ENCODE peak calls at places on chromosome 1, in ten cellular contexts. M, V, N, R, K, W, U, Y, T and G are unnamed samples.

GRCh38 chr1:184298321-184299052 is 88.3 kb upstream of the C1orf21 start:
- DNase-seq in V (no peak), Y (no peak), M (no peak), W (peak), T (no peak), U (no peak), R (peak), N (no peak), K (no peak), G (no peak)

GRCh38 chr1:54402896-54403295 is 3.3 kb downstream of the SSBP3 start:
- DNase-seq in M (no peak), Y (no peak), U (no peak), K (no peak), R (no peak), V (no peak), N (peak), T (no peak), W (no peak), G (no peak)

GRCh38 chr1:176469450-176469985 is 6.5 kb downstream of the PAPPA2 start:
- DNase-seq in K (no peak), T (no peak), Y (no peak), W (no peak), R (no peak), U (peak), N (peak), V (no peak), M (no peak), G (no peak)

GRCh38 chr1:20702416-20702815 is 15.4 kb downstream of the KIF17 start:
- DNase-seq in T (no peak), K (no peak), Y (no peak), M (peak), W (no peak), N (peak), U (peak), V (no peak), R (no peak), G (no peak)

GRCh38 chr1:83860506-83861221 is 138.3 kb downstream of the TTLL7 start:
- DNase-seq in M (no peak), R (peak), Y (peak), U (no peak), W (peak), N (no peak), V (no peak), K (peak), T (peak), G (peak)

GRCh38 chr1:168824418-168824817 is 95.4 kb upstream of the DPT start:
- DNase-seq in T (no peak), R (no peak), M (peak), N (no peak), U (no peak), Y (no peak), W (no peak), K (no peak), V (no peak), G (peak)

GRCh38 chr1:161307230-161307768 is 2.5 kb downstream of the MPZ start:
- DNase-seq in V (no peak), R (peak), W (peak), M (no peak), N (peak), U (peak), Y (no peak), K (no peak), T (no peak), G (no peak)

GRCh38 chr1:93575586-93576271 is 105.9 kb downstream of the BCAR3 start:
- DNase-seq in W (no peak), V (no peak), Y (no peak), N (no peak), U (no peak), R (no peak), M (no peak), T (no peak), K (no peak), G (no peak)

GRCh38 chr1:27429029-27429425 is 36.6 kb downstream of the GPR3 start:
- DNase-seq in T (no peak), U (no peak), K (no peak), V (no peak), W (no peak), N (no peak), R (no peak), M (no peak), Y (no peak), G (no peak)

GRCh38 chr1:169113613-169114119 is 7.2 kb downstream of the ATP1B1 start:
- DNase-seq in T (peak), R (no peak), W (no peak), U (peak), M (no peak), K (no peak), Y (no peak), N (peak), V (peak), G (no peak)

GRCh38 chr1:197327776-197328364 is 59.8 kb downstream of the CRB1 start:
- DNase-seq in K (no peak), V (no peak), M (no peak), Y (peak), W (no peak), T (no peak), U (peak), N (peak), R (no peak), G (no peak)

GRCh38 chr1:42961560-42962091 is 3.0 kb upstream of the SLC2A1 start:
- DNase-seq in T (no peak), W (no peak), K (no peak), M (no peak), Y (no peak), U (no peak), N (peak), R (no peak), V (peak), G (no peak)

GRCh38 chr1:168317309-168317708 is 36.6 kb downstream of the TBX19 start:
- DNase-seq in V (no peak), Y (no peak), U (no peak), W (no peak), N (no peak), R (no peak), M (no peak), K (no peak), T (no peak), G (no peak)

GRCh38 chr1:145736191-145736590 is 16.9 kb downstream of the CD160 start:
- DNase-seq in T (no peak), M (no peak), R (no peak), N (no peak), Y (no peak), U (no peak), K (no peak), V (no peak), W (no peak), G (no peak)

GRCh38 chr1:155892801-155893200 is 18.3 kb downstream of the RIT1 start:
- DNase-seq in W (no peak), M (no peak), V (peak), K (no peak), Y (peak), T (no peak), R (no peak), N (peak), U (peak), G (no peak)

GRCh38 chr1:35727434-35727825 is 8.7 kb upstream of the C1orf216 start:
- DNase-seq in U (no peak), K (no peak), N (no peak), R (no peak), T (no peak), Y (no peak), V (no peak), M (peak), W (no peak), G (no peak)

GRCh38 chr1:56897150-56898004 is 42.8 kb downstream of the C8A start:
- DNase-seq in V (no peak), R (no peak), U (peak), Y (no peak), N (no peak), M (no peak), W (no peak), K (no peak), T (no peak), G (no peak)

GRCh38 chr1:223748405-223748772 is 36.0 kb downstream of the CAPN2 start:
- DNase-seq in U (peak), T (no peak), Y (peak), V (no peak), K (no peak), N (peak), M (no peak), W (no peak), R (peak), G (peak)

GRCh38 chr1:12464028-12464427 is 154.0 kb downstream of the DHRS3 start:
- DNase-seq in Y (no peak), N (no peak), W (no peak), M (no peak), T (no peak), R (no peak), V (no peak), U (no peak), K (no peak), G (no peak)

GRCh38 chr1:63534406-63534805 is 11.1 kb downstream of the EFCAB7 start:
- DNase-seq in W (no peak), V (no peak), N (no peak), Y (no peak), K (no peak), M (no peak), U (no peak), T (no peak), R (no peak), G (no peak)

GRCh38 chr1:61448017-61448383 is 276.9 kb downstream of the TM2D1 start:
- DNase-seq in M (no peak), V (no peak), N (no peak), U (no peak), Y (no peak), K (no peak), R (no peak), T (no peak), W (no peak), G (no peak)

GRCh38 chr1:30668026-30668425 is 55.4 kb downstream of the MATN1 start:
- DNase-seq in Y (peak), K (peak), M (no peak), T (no peak), N (peak), W (no peak), V (no peak), R (no peak), U (peak), G (peak)

GRCh38 chr1:200889571-200889970 is 5.1 kb upstream of the INAVA start:
- DNase-seq in T (no peak), V (no peak), M (no peak), W (no peak), R (no peak), K (no peak), N (no peak), U (no peak), Y (no peak), G (peak)

GRCh38 chr1:25738507-25738906 is 61.5 kb upstream of the SELENON start:
- DNase-seq in V (no peak), Y (no peak), K (no peak), W (no peak), M (no peak), N (no peak), R (no peak), T (no peak), U (no peak), G (no peak)

GRCh38 chr1:7153464-7153863 is 368.2 kb downstream of the CAMTA1 start:
- DNase-seq in U (no peak), M (no peak), N (no peak), W (no peak), V (no peak), R (no peak), Y (no peak), K (no peak), T (no peak), G (no peak)

DNA sequence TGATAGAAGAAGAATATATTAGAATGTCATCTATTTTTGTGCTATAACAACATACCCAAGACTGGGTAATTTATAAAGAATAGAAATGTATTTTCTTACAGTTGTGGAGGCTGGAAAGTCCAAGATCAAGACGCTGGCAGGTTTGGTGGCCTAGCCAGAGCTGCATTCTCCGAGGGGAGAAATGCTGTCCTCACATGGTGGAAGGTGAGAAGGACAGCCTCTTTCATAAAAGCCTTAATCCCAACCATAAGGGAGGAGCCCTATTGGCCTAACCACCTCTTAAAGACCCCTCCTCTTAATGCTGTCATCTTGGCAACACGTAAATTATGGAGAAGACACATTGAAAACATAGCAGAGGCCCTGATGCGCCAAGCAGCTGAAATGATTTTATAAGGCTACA is 60.1 kb upstream of the KAZN start:
- DNase-seq in T (no peak), K (no peak), U (no peak), M (peak), V (no peak), W (no peak), N (no peak), R (no peak), Y (no peak), G (no peak)
- TF ChIP-seq CTCF in T (peak), K (no peak), U (peak), M (peak), V (peak), W (no peak), N (no peak), R (no peak), Y (no peak), G (no peak)

DNA sequence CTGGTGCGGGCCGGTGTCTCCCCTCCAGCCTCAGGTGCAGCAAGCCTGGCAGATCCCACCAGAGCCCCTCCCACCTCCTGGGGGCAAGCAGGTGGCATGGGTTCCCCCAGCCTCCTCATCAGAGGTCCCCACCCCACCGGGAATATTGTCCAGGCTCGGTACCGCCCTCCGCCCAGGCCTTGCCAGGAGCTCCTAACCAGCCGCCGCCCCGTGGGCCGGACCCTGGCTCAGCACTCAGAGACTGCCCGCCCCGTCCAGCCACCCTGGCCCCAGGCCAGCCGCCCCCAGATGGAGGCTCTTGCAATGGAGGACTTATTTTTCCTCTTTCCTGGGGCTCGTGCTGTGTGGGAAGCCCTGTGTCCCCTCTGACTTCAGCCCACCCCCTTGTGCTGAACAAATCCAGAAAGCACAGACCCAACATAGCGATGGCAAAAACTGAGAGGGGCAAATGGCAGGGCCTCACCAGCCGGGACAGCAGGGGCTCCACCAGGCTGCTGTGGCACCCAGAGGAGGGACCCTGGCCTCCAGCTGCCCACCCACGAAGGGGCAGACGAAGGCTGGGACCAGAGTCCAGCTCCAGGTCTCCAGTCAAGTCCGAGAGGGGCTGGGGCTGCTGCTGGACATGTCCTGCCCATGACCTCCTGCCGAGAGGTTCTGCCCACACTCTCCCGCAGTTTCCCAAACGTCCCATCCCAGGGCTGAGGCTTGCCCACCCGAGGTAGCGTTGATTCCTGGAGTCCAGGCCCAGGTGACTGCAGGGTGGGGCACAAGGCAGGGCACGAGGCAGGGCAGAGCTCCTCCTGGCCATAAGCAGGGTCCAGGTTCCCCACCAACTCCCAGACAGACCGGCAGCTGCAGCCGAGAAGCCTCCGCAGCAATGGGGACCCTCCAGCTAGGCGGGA is 7.5 kb downstream of the MEGF6 start:
- DNase-seq in W (no peak), U (no peak), V (no peak), K (no peak), M (no peak), Y (no peak), R (no peak), T (no peak), N (no peak), G (no peak)
- TF ChIP-seq CTCF in W (no peak), U (no peak), V (no peak), K (no peak), M (no peak), Y (no peak), R (no peak), T (no peak), N (no peak), G (no peak)

DNA sequence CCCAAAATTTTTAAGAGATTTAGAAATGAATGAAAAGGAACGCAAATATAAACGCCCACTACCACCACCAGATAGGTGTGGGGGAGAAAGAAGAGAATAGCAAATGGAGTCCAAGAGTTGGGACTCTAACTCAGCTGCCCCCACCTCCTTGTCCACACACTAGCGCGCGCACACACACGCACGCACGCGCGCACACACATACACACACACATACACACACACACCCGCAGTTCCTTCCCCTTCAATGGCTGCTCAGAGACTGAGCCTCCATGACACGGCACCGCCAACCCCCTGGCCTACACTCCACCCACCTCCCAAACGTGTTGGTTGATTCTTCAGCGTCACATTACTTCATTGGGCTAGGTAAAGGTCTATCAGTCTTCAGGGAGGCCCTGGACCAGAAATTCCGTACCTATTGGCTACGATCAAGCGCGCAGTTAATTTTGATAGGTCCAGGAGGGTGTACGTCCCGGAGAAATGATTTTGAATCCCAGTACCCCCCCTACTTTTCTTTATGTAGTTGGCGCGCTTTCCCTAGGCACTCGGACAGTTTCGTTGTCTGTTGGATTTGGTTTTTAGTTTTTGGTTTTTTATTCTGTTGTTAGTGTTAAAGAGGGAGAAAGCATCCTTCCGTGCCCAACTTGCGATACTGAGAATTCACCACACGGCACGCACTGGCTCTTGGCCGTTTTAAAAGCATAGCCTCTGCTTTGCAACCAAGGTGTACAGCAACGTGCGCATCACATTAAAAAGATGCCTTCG is at the start of gene ANP32E:
- DNase-seq in R (peak), M (peak), V (peak), T (peak), Y (peak), W (peak), U (peak), N (peak), K (peak), G (peak)
- TF ChIP-seq CTCF in R (no peak), M (no peak), V (no peak), T (peak), Y (no peak), W (no peak), U (no peak), N (peak), K (no peak), G (no peak)

GRCh38 chr1:180248731-180249681 is 18.9 kb downstream of the LHX4 start:
- DNase-seq in R (peak), U (no peak), T (peak), N (no peak), M (peak), V (no peak), Y (no peak), W (no peak), K (no peak), G (peak)

GRCh38 chr1:180250883-180251509 is 20.9 kb downstream of the LHX4 start:
- DNase-seq in Y (no peak), N (no peak), K (no peak), U (no peak), W (no peak), M (no peak), R (no peak), T (no peak), V (no peak), G (no peak)

GRCh38 chr1:180251526-180252305 is 21.7 kb downstream of the LHX4 start:
- DNase-seq in Y (no peak), V (no peak), U (no peak), K (no peak), N (no peak), M (no peak), T (no peak), W (no peak), R (no peak), G (no peak)

GRCh38 chr1:180249725-180250498 is 19.8 kb downstream of the LHX4 start:
- DNase-seq in W (no peak), M (no peak), R (no peak), K (no peak), Y (no peak), T (no peak), V (no peak), U (no peak), N (peak), G (no peak)

GRCh38 chr1:180250499-180250770 is 20.4 kb downstream of the LHX4 start:
- DNase-seq in W (no peak), K (no peak), T (no peak), R (no peak), U (no peak), N (no peak), V (no peak), M (no peak), Y (no peak), G (no peak)
- TF ChIP-seq CTCF in W (no peak), K (no peak), T (no peak), R (no peak), U (no peak), N (no peak), V (no peak), M (no peak), Y (no peak), G (no peak)

GRCh38 chr1:23080885-23081284 is 61.6 kb downstream of the KDM1A start:
- DNase-seq in W (no peak), R (no peak), U (no peak), Y (no peak), K (no peak), T (no peak), V (no peak), N (no peak), M (no peak), G (no peak)

GRCh38 chr1:23079025-23079424 is 59.8 kb downstream of the KDM1A start:
- DNase-seq in U (no peak), W (no peak), M (no peak), T (no peak), Y (no peak), N (no peak), R (no peak), V (no peak), K (no peak), G (no peak)

GRCh38 chr1:23084880-23085279 is 65.6 kb downstream of the KDM1A start:
- DNase-seq in N (no peak), T (no peak), Y (no peak), U (no peak), W (no peak), K (no peak), M (no peak), R (no peak), V (no peak), G (no peak)

GRCh38 chr1:23083714-23084480 is 64.6 kb downstream of the KDM1A start:
- DNase-seq in M (no peak), R (no peak), Y (no peak), V (no peak), T (no peak), W (peak), N (no peak), U (peak), K (no peak), G (no peak)

GRCh38 chr1:23081376-23081775 is 62.1 kb downstream of the KDM1A start:
- DNase-seq in U (no peak), V (no peak), R (no peak), K (no peak), T (peak), M (no peak), W (no peak), Y (no peak), N (no peak), G (no peak)
- TF ChIP-seq CTCF in U (peak), V (no peak), R (no peak), K (no peak), T (peak), M (peak), W (no peak), Y (peak), N (no peak), G (peak)

GRCh38 chr1:38990746-38991637 is at the start of gene AKIRIN1:
- DNase-seq in K (peak), R (peak), M (peak), W (peak), T (peak), V (peak), U (peak), Y (peak), N (peak), G (peak)
- TF ChIP-seq CTCF in K (peak), R (peak), M (no peak), W (peak), T (no peak), V (no peak), U (no peak), Y (no peak), N (no peak), G (no peak)

DNA sequence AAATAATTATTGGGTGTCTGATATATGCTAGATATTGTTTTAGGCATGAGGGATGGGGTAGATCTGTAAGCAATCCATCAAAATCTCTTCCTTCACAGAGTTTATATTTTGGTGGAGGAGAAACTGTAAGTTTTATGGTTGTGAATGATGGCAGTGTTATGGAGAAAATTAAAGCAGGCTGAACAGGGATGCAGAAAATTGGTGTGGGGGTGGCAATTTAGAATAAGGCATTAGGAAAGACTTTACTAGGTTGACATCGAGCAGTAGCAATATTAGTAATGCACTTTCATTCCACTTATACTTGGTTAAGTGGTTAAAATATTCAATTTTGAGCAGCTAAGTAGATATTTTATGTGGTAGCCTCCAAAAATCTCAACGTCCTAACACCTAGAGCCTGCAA is 261.1 kb upstream of the SNX7 start:
- DNase-seq in V (no peak), M (no peak), K (no peak), T (no peak), N (no peak), W (no peak), R (no peak), Y (no peak), U (no peak), G (no peak)
- TF ChIP-seq CTCF in V (no peak), M (no peak), K (no peak), T (no peak), N (no peak), W (no peak), R (no peak), Y (no peak), U (no peak), G (no peak)